ENCODE peak calls at places on chromosomes 1 and 21, in ten cellular contexts. A is psoas muscle, H is GM20000, Z is NCI-H1092, K is HT1080, M is RWPE1, X is endothelial cell, B is fibroblast of lung, T is H7, V is left kidney. O is an unnamed sample.

GRCh38 chr1:31981976-31982375 is 31.7 kb upstream of the KHDRBS1 start:
- DNase-seq in V (peak), Z (no peak), A (no peak), T (no peak), B (no peak), M (no peak), H (no peak), K (peak), X (no peak), O (no peak)

GRCh38 chr1:82388679-82389078 is 587.9 kb downstream of the ADGRL2 start:
- DNase-seq in A (no peak), H (no peak), M (peak), K (peak), Z (peak), B (peak), V (no peak), T (no peak), X (no peak), O (no peak)

GRCh38 chr1:89104147-89104546 is 21.8 kb downstream of the GBP2 start:
- DNase-seq in X (no peak), K (peak), Z (no peak), B (no peak), H (no peak), T (no peak), M (no peak), V (no peak), A (no peak), O (no peak)

GRCh38 chr1:6599141-6599975 is 3.3 kb downstream of the KLHL21 start:
- DNase-seq in X (no peak), M (peak), A (peak), H (no peak), Z (no peak), B (peak), K (no peak), T (no peak), V (no peak), O (no peak)

GRCh38 chr1:234858722-234859121 is 248.7 kb upstream of the IRF2BP2 start:
- DNase-seq in M (peak), H (no peak), X (no peak), B (no peak), Z (no peak), A (no peak), V (no peak), K (no peak), T (no peak), O (no peak)

GRCh38 chr1:230127105-230128054 is 60.3 kb downstream of the GALNT2 start:
- DNase-seq in T (peak), A (no peak), K (no peak), M (no peak), B (no peak), Z (no peak), V (no peak), X (no peak), H (no peak), O (no peak)

GRCh38 chr1:85344256-85344694 is 67.8 kb upstream of the BCL10 start:
- DNase-seq in Z (no peak), V (peak), X (peak), A (no peak), B (peak), T (peak), M (peak), H (no peak), K (peak), O (peak)

GRCh38 chr1:153956997-153957715 is 1.3 kb downstream of the CRTC2 start:
- DNase-seq in B (no peak), X (no peak), M (no peak), H (no peak), T (peak), A (no peak), Z (no peak), K (no peak), V (no peak), O (no peak)

GRCh38 chr1:201622824-201623223 is 83.9 kb downstream of the NAV1 start:
- DNase-seq in V (no peak), K (no peak), Z (no peak), B (no peak), H (no peak), X (no peak), T (no peak), A (no peak), M (no peak), O (no peak)

GRCh38 chr1:186994816-186995361 is 166.1 kb downstream of the PLA2G4A start:
- DNase-seq in K (no peak), A (no peak), T (no peak), H (no peak), X (no peak), B (no peak), Z (no peak), M (no peak), V (no peak), O (no peak)

GRCh38 chr1:171295821-171296220 is 18.2 kb upstream of the FMO4 start:
- DNase-seq in V (no peak), B (no peak), T (no peak), Z (no peak), A (no peak), M (no peak), K (no peak), X (no peak), H (no peak), O (no peak)

GRCh38 chr1:116284819-116285390 is 88.1 kb upstream of the ATP1A1 start:
- DNase-seq in M (no peak), X (no peak), T (no peak), V (peak), Z (peak), A (peak), H (no peak), K (no peak), B (no peak), O (no peak)

GRCh38 chr1:77044133-77044849 is 174.9 kb downstream of the PIGK start:
- DNase-seq in Z (no peak), B (no peak), H (no peak), X (no peak), A (no peak), K (peak), M (peak), T (no peak), V (no peak), O (peak)

GRCh38 chr1:227941509-227942020 is 6.2 kb downstream of the WNT9A start:
- DNase-seq in H (no peak), Z (no peak), A (peak), X (no peak), V (peak), K (no peak), T (peak), B (no peak), M (no peak), O (no peak)

GRCh38 chr1:58874757-58875755 is 91.2 kb upstream of the JUN start:
- DNase-seq in T (peak), H (no peak), M (no peak), B (peak), V (peak), A (peak), X (no peak), K (peak), Z (peak), O (peak)

GRCh38 chr21:15293251-15293650 is 228.5 kb upstream of the NRIP1 start:
- DNase-seq in M (peak), V (peak), K (peak), H (no peak), B (peak), X (no peak), T (peak), A (no peak), Z (no peak), O (peak)

GRCh38 chr1:156675271-156675708 is 1.9 kb downstream of the NES start:
- DNase-seq in V (no peak), H (no peak), Z (no peak), T (peak), A (peak), M (no peak), B (no peak), X (no peak), K (no peak), O (peak)

GRCh38 chr1:159921251-159921650 is 4.1 kb downstream of the TAGLN2 start:
- DNase-seq in A (no peak), K (no peak), M (no peak), B (no peak), T (no peak), Z (no peak), V (no peak), X (no peak), H (peak), O (no peak)